ENCODE peak calls at places on chromosome 22, in ten cellular contexts. E, N, L, R, X, P, D, Y, T and J are unnamed samples.

GRCh38 chr22:20508815-20509271 is 1.4 kb downstream of the MED15 start:
- DNase-seq in D (no peak), X (no peak), R (no peak), Y (no peak), N (no peak), T (no peak), L (no peak), E (no peak), P (no peak), J (no peak)

GRCh38 chr22:42074846-42075245 is 798 bp downstream of the PHETA2 start:
- DNase-seq in D (no peak), L (no peak), P (no peak), E (no peak), T (no peak), X (no peak), Y (no peak), R (no peak), N (no peak), J (no peak)

GRCh38 chr22:39943366-39943765 is 16.8 kb upstream of the TMA7B start:
- DNase-seq in L (no peak), R (no peak), X (no peak), N (no peak), D (no peak), Y (no peak), T (no peak), P (no peak), E (no peak), J (peak)

GRCh38 chr22:21972806-21973205 is 9.8 kb downstream of the TOP3B start:
- DNase-seq in T (no peak), R (no peak), D (no peak), L (no peak), E (no peak), N (no peak), Y (no peak), X (no peak), P (no peak), J (no peak)

GRCh38 chr22:48337957-48338792 is 1489.5 kb downstream of the BRD1 start:
- DNase-seq in P (no peak), E (no peak), R (no peak), N (no peak), L (no peak), T (no peak), D (no peak), X (no peak), Y (no peak), J (no peak)

GRCh38 chr22:29269731-29270474 is 1.8 kb downstream of the EWSR1 start:
- DNase-seq in N (no peak), R (no peak), T (peak), X (no peak), D (no peak), L (no peak), E (no peak), Y (no peak), P (no peak), J (no peak)

GRCh38 chr22:30216710-30217109 is 29.8 kb downstream of the LIF start:
- DNase-seq in T (no peak), D (no peak), P (no peak), R (no peak), L (no peak), X (no peak), Y (no peak), E (no peak), N (no peak), J (no peak)

GRCh38 chr22:50068096-50068495 is 10.0 kb upstream of the TTLL8 start:
- DNase-seq in L (no peak), X (no peak), D (no peak), T (no peak), P (no peak), E (no peak), R (no peak), Y (no peak), N (no peak), J (no peak)

GRCh38 chr22:36395922-36396321 is 8.2 kb upstream of the MYH9 start:
- DNase-seq in Y (no peak), N (no peak), D (no peak), X (no peak), L (no peak), T (peak), R (no peak), P (no peak), E (no peak), J (no peak)

GRCh38 chr22:24133187-24133965 is 47.9 kb upstream of the SUSD2 start:
- DNase-seq in E (no peak), D (no peak), Y (peak), L (no peak), P (no peak), X (no peak), T (no peak), N (no peak), R (no peak), J (peak)